ENCODE peak calls at places on chromosome 13, in seven cellular contexts. One of them, this sample, is unnamed.

GRCh38 chr13:113947321-113948033 is 26.4 kb downstream of the C13orf46 start:
- DNase-seq in cardiac muscle cell: peak
- DNase-seq in activated CD4-positive, alpha-beta T cell treated with anti-CD3 and anti-CD28 coated beads for 48 hours: no peak
- DNase-seq in astrocyte of the cerebellum: no peak
- DNase-seq in right lobe of liver: peak
- DNase-seq in HFF-Myc: no peak
- DNase-seq in mesendoderm: peak
- DNase-seq in this sample: no peak

GRCh38 chr13:97948041-97948440 is 5.4 kb upstream of the IPO5 start:
- DNase-seq in cardiac muscle cell: no peak
- DNase-seq in right lobe of liver: no peak
- DNase-seq in mesendoderm: no peak
- DNase-seq in activated CD4-positive, alpha-beta T cell treated with anti-CD3 and anti-CD28 coated beads for 48 hours: no peak
- DNase-seq in HFF-Myc: no peak
- DNase-seq in astrocyte of the cerebellum: no peak
- DNase-seq in this sample: no peak

GRCh38 chr13:33537691-33538090 is 252.1 kb upstream of the STARD13 start:
- DNase-seq in astrocyte of the cerebellum: no peak
- DNase-seq in cardiac muscle cell: no peak
- DNase-seq in activated CD4-positive, alpha-beta T cell treated with anti-CD3 and anti-CD28 coated beads for 48 hours: no peak
- DNase-seq in mesendoderm: no peak
- DNase-seq in HFF-Myc: no peak
- DNase-seq in right lobe of liver: no peak
- DNase-seq in this sample: no peak

GRCh38 chr13:98468352-98468751 is 108.6 kb downstream of the STK24 start:
- DNase-seq in cardiac muscle cell: no peak
- DNase-seq in activated CD4-positive, alpha-beta T cell treated with anti-CD3 and anti-CD28 coated beads for 48 hours: no peak
- DNase-seq in astrocyte of the cerebellum: no peak
- DNase-seq in right lobe of liver: no peak
- DNase-seq in HFF-Myc: no peak
- DNase-seq in mesendoderm: no peak
- DNase-seq in this sample: no peak

GRCh38 chr13:39915418-39915817 is 260.0 kb downstream of the COG6 start:
- DNase-seq in HFF-Myc: no peak
- DNase-seq in activated CD4-positive, alpha-beta T cell treated with anti-CD3 and anti-CD28 coated beads for 48 hours: no peak
- DNase-seq in cardiac muscle cell: no peak
- DNase-seq in astrocyte of the cerebellum: no peak
- DNase-seq in right lobe of liver: no peak
- DNase-seq in mesendoderm: no peak
- DNase-seq in this sample: no peak

GRCh38 chr13:62910541-62910940 is 1494.9 kb upstream of the PCDH20 start:
- DNase-seq in HFF-Myc: peak
- DNase-seq in activated CD4-positive, alpha-beta T cell treated with anti-CD3 and anti-CD28 coated beads for 48 hours: no peak
- DNase-seq in right lobe of liver: no peak
- DNase-seq in cardiac muscle cell: no peak
- DNase-seq in mesendoderm: no peak
- DNase-seq in astrocyte of the cerebellum: no peak
- DNase-seq in this sample: no peak

GRCh38 chr13:105969761-105970160 is 565.7 kb downstream of the EFNB2 start:
- DNase-seq in mesendoderm: no peak
- DNase-seq in astrocyte of the cerebellum: no peak
- DNase-seq in activated CD4-positive, alpha-beta T cell treated with anti-CD3 and anti-CD28 coated beads for 48 hours: no peak
- DNase-seq in cardiac muscle cell: no peak
- DNase-seq in right lobe of liver: no peak
- DNase-seq in HFF-Myc: no peak
- DNase-seq in this sample: no peak

GRCh38 chr13:110576070-110576394 is 14.5 kb upstream of the RAB20 start:
- DNase-seq in right lobe of liver: no peak
- DNase-seq in astrocyte of the cerebellum: no peak
- DNase-seq in HFF-Myc: no peak
- DNase-seq in mesendoderm: no peak
- DNase-seq in activated CD4-positive, alpha-beta T cell treated with anti-CD3 and anti-CD28 coated beads for 48 hours: no peak
- DNase-seq in cardiac muscle cell: no peak
- DNase-seq in this sample: no peak

GRCh38 chr13:28819046-28819747 is 942 bp upstream of the MTUS2 start:
- DNase-seq in astrocyte of the cerebellum: no peak
- DNase-seq in cardiac muscle cell: peak
- DNase-seq in mesendoderm: peak
- DNase-seq in activated CD4-positive, alpha-beta T cell treated with anti-CD3 and anti-CD28 coated beads for 48 hours: no peak
- DNase-seq in HFF-Myc: no peak
- DNase-seq in right lobe of liver: no peak
- DNase-seq in this sample: no peak

GRCh38 chr13:41452462-41452861 is 4.9 kb upstream of the RGCC start:
- DNase-seq in HFF-Myc: no peak
- DNase-seq in mesendoderm: no peak
- DNase-seq in activated CD4-positive, alpha-beta T cell treated with anti-CD3 and anti-CD28 coated beads for 48 hours: no peak
- DNase-seq in astrocyte of the cerebellum: no peak
- DNase-seq in cardiac muscle cell: no peak
- DNase-seq in right lobe of liver: no peak
- DNase-seq in this sample: no peak

GRCh38 chr13:27442071-27442647 is 8.2 kb downstream of the MTIF3 start:
- DNase-seq in activated CD4-positive, alpha-beta T cell treated with anti-CD3 and anti-CD28 coated beads for 48 hours: peak
- DNase-seq in HFF-Myc: no peak
- DNase-seq in cardiac muscle cell: no peak
- DNase-seq in mesendoderm: no peak
- DNase-seq in astrocyte of the cerebellum: no peak
- DNase-seq in right lobe of liver: no peak
- DNase-seq in this sample: peak

GRCh38 chr13:108700421-108701170 is 71.2 kb downstream of the MYO16 start:
- DNase-seq in activated CD4-positive, alpha-beta T cell treated with anti-CD3 and anti-CD28 coated beads for 48 hours: no peak
- DNase-seq in right lobe of liver: no peak
- DNase-seq in mesendoderm: no peak
- DNase-seq in astrocyte of the cerebellum: peak
- DNase-seq in cardiac muscle cell: no peak
- DNase-seq in HFF-Myc: peak
- DNase-seq in this sample: no peak

GRCh38 chr13:52845766-52846566 is 2.5 kb downstream of the PCDH8 start:
- DNase-seq in HFF-Myc: no peak
- DNase-seq in right lobe of liver: peak
- DNase-seq in activated CD4-positive, alpha-beta T cell treated with anti-CD3 and anti-CD28 coated beads for 48 hours: peak
- DNase-seq in astrocyte of the cerebellum: no peak
- DNase-seq in cardiac muscle cell: peak
- DNase-seq in mesendoderm: peak
- DNase-seq in this sample: peak

GRCh38 chr13:39415403-39415802 is 187.6 kb downstream of the LHFPL6 start:
- DNase-seq in right lobe of liver: no peak
- DNase-seq in activated CD4-positive, alpha-beta T cell treated with anti-CD3 and anti-CD28 coated beads for 48 hours: peak
- DNase-seq in cardiac muscle cell: peak
- DNase-seq in mesendoderm: peak
- DNase-seq in astrocyte of the cerebellum: no peak
- DNase-seq in HFF-Myc: peak
- DNase-seq in this sample: peak

GRCh38 chr13:80533175-80533574 is 192.2 kb upstream of the SPRY2 start:
- DNase-seq in cardiac muscle cell: no peak
- DNase-seq in HFF-Myc: no peak
- DNase-seq in astrocyte of the cerebellum: no peak
- DNase-seq in mesendoderm: no peak
- DNase-seq in activated CD4-positive, alpha-beta T cell treated with anti-CD3 and anti-CD28 coated beads for 48 hours: no peak
- DNase-seq in right lobe of liver: no peak
- DNase-seq in this sample: no peak

GRCh38 chr13:75938811-75939525 is 302.8 kb downstream of the LMO7 start:
- DNase-seq in mesendoderm: no peak
- DNase-seq in activated CD4-positive, alpha-beta T cell treated with anti-CD3 and anti-CD28 coated beads for 48 hours: no peak
- DNase-seq in cardiac muscle cell: peak
- DNase-seq in HFF-Myc: no peak
- DNase-seq in right lobe of liver: no peak
- DNase-seq in astrocyte of the cerebellum: peak
- DNase-seq in this sample: no peak

GRCh38 chr13:110195547-110196485 is 111.1 kb downstream of the COL4A1 start:
- DNase-seq in cardiac muscle cell: no peak
- DNase-seq in mesendoderm: no peak
- DNase-seq in HFF-Myc: no peak
- DNase-seq in astrocyte of the cerebellum: no peak
- DNase-seq in right lobe of liver: no peak
- DNase-seq in activated CD4-positive, alpha-beta T cell treated with anti-CD3 and anti-CD28 coated beads for 48 hours: no peak
- DNase-seq in this sample: no peak

GRCh38 chr13:67147257-67148218 is 82.6 kb downstream of the PCDH9 start:
- DNase-seq in mesendoderm: peak
- DNase-seq in HFF-Myc: peak
- DNase-seq in activated CD4-positive, alpha-beta T cell treated with anti-CD3 and anti-CD28 coated beads for 48 hours: no peak
- DNase-seq in cardiac muscle cell: peak
- DNase-seq in right lobe of liver: no peak
- DNase-seq in astrocyte of the cerebellum: peak
- DNase-seq in this sample: no peak

GRCh38 chr13:34591163-34591562 is 350.9 kb upstream of the NBEA start:
- DNase-seq in right lobe of liver: no peak
- DNase-seq in cardiac muscle cell: peak
- DNase-seq in mesendoderm: no peak
- DNase-seq in activated CD4-positive, alpha-beta T cell treated with anti-CD3 and anti-CD28 coated beads for 48 hours: no peak
- DNase-seq in astrocyte of the cerebellum: no peak
- DNase-seq in HFF-Myc: no peak
- DNase-seq in this sample: no peak

GRCh38 chr13:23292596-23292995 is 111.8 kb downstream of the SGCG start:
- DNase-seq in cardiac muscle cell: peak
- DNase-seq in astrocyte of the cerebellum: no peak
- DNase-seq in HFF-Myc: no peak
- DNase-seq in right lobe of liver: no peak
- DNase-seq in activated CD4-positive, alpha-beta T cell treated with anti-CD3 and anti-CD28 coated beads for 48 hours: no peak
- DNase-seq in mesendoderm: no peak
- DNase-seq in this sample: no peak

GRCh38 chr13:59356607-59357006 is 807.1 kb downstream of the DIAPH3 start:
- DNase-seq in right lobe of liver: peak
- DNase-seq in activated CD4-positive, alpha-beta T cell treated with anti-CD3 and anti-CD28 coated beads for 48 hours: no peak
- DNase-seq in HFF-Myc: peak
- DNase-seq in astrocyte of the cerebellum: peak
- DNase-seq in mesendoderm: no peak
- DNase-seq in cardiac muscle cell: peak
- DNase-seq in this sample: no peak

GRCh38 chr13:113275387-113275786 is 21.7 kb upstream of the LAMP1 start:
- DNase-seq in mesendoderm: peak
- DNase-seq in HFF-Myc: peak
- DNase-seq in astrocyte of the cerebellum: peak
- DNase-seq in right lobe of liver: peak
- DNase-seq in activated CD4-positive, alpha-beta T cell treated with anti-CD3 and anti-CD28 coated beads for 48 hours: peak
- DNase-seq in cardiac muscle cell: peak
- DNase-seq in this sample: peak

GRCh38 chr13:80173224-80173623 is 167.7 kb downstream of the SPRY2 start:
- DNase-seq in HFF-Myc: no peak
- DNase-seq in activated CD4-positive, alpha-beta T cell treated with anti-CD3 and anti-CD28 coated beads for 48 hours: no peak
- DNase-seq in cardiac muscle cell: no peak
- DNase-seq in astrocyte of the cerebellum: no peak
- DNase-seq in right lobe of liver: no peak
- DNase-seq in mesendoderm: no peak
- DNase-seq in this sample: no peak

GRCh38 chr13:44396295-44396962 is 22.8 kb downstream of the SERP2 start:
- DNase-seq in right lobe of liver: no peak
- DNase-seq in astrocyte of the cerebellum: no peak
- DNase-seq in activated CD4-positive, alpha-beta T cell treated with anti-CD3 and anti-CD28 coated beads for 48 hours: no peak
- DNase-seq in cardiac muscle cell: no peak
- DNase-seq in HFF-Myc: no peak
- DNase-seq in mesendoderm: peak
- DNase-seq in this sample: no peak

GRCh38 chr13:108962652-108963051 is 333.2 kb downstream of the MYO16 start:
- DNase-seq in cardiac muscle cell: peak
- DNase-seq in astrocyte of the cerebellum: no peak
- DNase-seq in activated CD4-positive, alpha-beta T cell treated with anti-CD3 and anti-CD28 coated beads for 48 hours: no peak
- DNase-seq in HFF-Myc: no peak
- DNase-seq in mesendoderm: no peak
- DNase-seq in right lobe of liver: no peak
- DNase-seq in this sample: no peak

GRCh38 chr13:29304148-29304547 is 291.3 kb downstream of the SLC7A1 start:
- DNase-seq in activated CD4-positive, alpha-beta T cell treated with anti-CD3 and anti-CD28 coated beads for 48 hours: no peak
- DNase-seq in HFF-Myc: no peak
- DNase-seq in mesendoderm: no peak
- DNase-seq in astrocyte of the cerebellum: no peak
- DNase-seq in cardiac muscle cell: no peak
- DNase-seq in right lobe of liver: no peak
- DNase-seq in this sample: no peak

GRCh38 chr13:43094901-43095300 is 71.5 kb downstream of the DNAJC15 start:
- DNase-seq in HFF-Myc: no peak
- DNase-seq in astrocyte of the cerebellum: no peak
- DNase-seq in activated CD4-positive, alpha-beta T cell treated with anti-CD3 and anti-CD28 coated beads for 48 hours: no peak
- DNase-seq in mesendoderm: no peak
- DNase-seq in cardiac muscle cell: no peak
- DNase-seq in right lobe of liver: no peak
- DNase-seq in this sample: no peak

GRCh38 chr13:57582032-57582431 is 49.5 kb upstream of the PCDH17 start:
- DNase-seq in astrocyte of the cerebellum: no peak
- DNase-seq in activated CD4-positive, alpha-beta T cell treated with anti-CD3 and anti-CD28 coated beads for 48 hours: no peak
- DNase-seq in cardiac muscle cell: no peak
- DNase-seq in mesendoderm: peak
- DNase-seq in right lobe of liver: no peak
- DNase-seq in HFF-Myc: no peak
- DNase-seq in this sample: no peak

GRCh38 chr13:67137044-67137735 is 92.9 kb downstream of the PCDH9 start:
- DNase-seq in right lobe of liver: no peak
- DNase-seq in HFF-Myc: no peak
- DNase-seq in cardiac muscle cell: peak
- DNase-seq in activated CD4-positive, alpha-beta T cell treated with anti-CD3 and anti-CD28 coated beads for 48 hours: no peak
- DNase-seq in astrocyte of the cerebellum: no peak
- DNase-seq in mesendoderm: no peak
- DNase-seq in this sample: no peak

GRCh38 chr13:102326381-102327118 is 75.3 kb downstream of the FGF14 start:
- DNase-seq in HFF-Myc: no peak
- DNase-seq in mesendoderm: no peak
- DNase-seq in cardiac muscle cell: no peak
- DNase-seq in activated CD4-positive, alpha-beta T cell treated with anti-CD3 and anti-CD28 coated beads for 48 hours: no peak
- DNase-seq in right lobe of liver: no peak
- DNase-seq in astrocyte of the cerebellum: no peak
- DNase-seq in this sample: no peak

GRCh38 chr13:108322206-108322824 is 52.8 kb downstream of the TNFSF13B start:
- DNase-seq in HFF-Myc: peak
- DNase-seq in cardiac muscle cell: peak
- DNase-seq in right lobe of liver: no peak
- DNase-seq in mesendoderm: peak
- DNase-seq in activated CD4-positive, alpha-beta T cell treated with anti-CD3 and anti-CD28 coated beads for 48 hours: no peak
- DNase-seq in astrocyte of the cerebellum: peak
- DNase-seq in this sample: no peak

GRCh38 chr13:27044837-27045570 is 126.6 kb downstream of the USP12 start:
- DNase-seq in astrocyte of the cerebellum: no peak
- DNase-seq in mesendoderm: no peak
- DNase-seq in HFF-Myc: no peak
- DNase-seq in cardiac muscle cell: no peak
- DNase-seq in right lobe of liver: no peak
- DNase-seq in activated CD4-positive, alpha-beta T cell treated with anti-CD3 and anti-CD28 coated beads for 48 hours: no peak
- DNase-seq in this sample: no peak

GRCh38 chr13:87614276-87614675 is 56.9 kb upstream of the SLITRK5 start:
- DNase-seq in astrocyte of the cerebellum: no peak
- DNase-seq in activated CD4-positive, alpha-beta T cell treated with anti-CD3 and anti-CD28 coated beads for 48 hours: no peak
- DNase-seq in HFF-Myc: no peak
- DNase-seq in mesendoderm: no peak
- DNase-seq in right lobe of liver: no peak
- DNase-seq in cardiac muscle cell: no peak
- DNase-seq in this sample: no peak

GRCh38 chr13:59342396-59342795 is 821.3 kb downstream of the DIAPH3 start:
- DNase-seq in HFF-Myc: no peak
- DNase-seq in mesendoderm: no peak
- DNase-seq in right lobe of liver: no peak
- DNase-seq in activated CD4-positive, alpha-beta T cell treated with anti-CD3 and anti-CD28 coated beads for 48 hours: no peak
- DNase-seq in astrocyte of the cerebellum: no peak
- DNase-seq in cardiac muscle cell: peak
- DNase-seq in this sample: no peak

GRCh38 chr13:76667551-76667950 is 218.7 kb downstream of the KCTD12 start:
- DNase-seq in mesendoderm: peak
- DNase-seq in activated CD4-positive, alpha-beta T cell treated with anti-CD3 and anti-CD28 coated beads for 48 hours: no peak
- DNase-seq in astrocyte of the cerebellum: peak
- DNase-seq in cardiac muscle cell: peak
- DNase-seq in HFF-Myc: no peak
- DNase-seq in right lobe of liver: no peak
- DNase-seq in this sample: no peak

GRCh38 chr13:62331384-62331783 is 915.7 kb upstream of the PCDH20 start:
- DNase-seq in astrocyte of the cerebellum: no peak
- DNase-seq in HFF-Myc: no peak
- DNase-seq in activated CD4-positive, alpha-beta T cell treated with anti-CD3 and anti-CD28 coated beads for 48 hours: no peak
- DNase-seq in right lobe of liver: no peak
- DNase-seq in cardiac muscle cell: no peak
- DNase-seq in mesendoderm: no peak
- DNase-seq in this sample: no peak

GRCh38 chr13:57858376-57858775 is 226.8 kb downstream of the PCDH17 start:
- DNase-seq in activated CD4-positive, alpha-beta T cell treated with anti-CD3 and anti-CD28 coated beads for 48 hours: no peak
- DNase-seq in astrocyte of the cerebellum: no peak
- DNase-seq in HFF-Myc: no peak
- DNase-seq in cardiac muscle cell: no peak
- DNase-seq in mesendoderm: no peak
- DNase-seq in right lobe of liver: no peak
- DNase-seq in this sample: no peak

This sample was measured in stimulated activated naive CD8-positive, alpha-beta T cell treated with anti-CD3 and anti-CD28 coated beads, Interleukin-15, Interleukin-2, amounts not matched to agents 100 U/mL and 50 U/mL, for 24 hours.